ENCODE peak calls at places on chromosome 4, in six cellular contexts. B is uterus, H is sigmoid colon, Z is ovary, I is GM12878, Q is IMR-90. F is an unnamed sample.

GRCh38 chr4:6705638-6706037 is 4.0 kb downstream of the MRFAP1L1 start:
- DNase-seq in B (no peak), H (no peak), Z (no peak), I (no peak), Q (no peak), F (no peak)

GRCh38 chr4:113683143-113683542 is 78.4 kb downstream of the CAMK2D start:
- DNase-seq in B (no peak), H (no peak), Z (no peak), I (peak; percentile 88), Q (no peak), F (no peak)

GRCh38 chr4:153019906-153020305 is 83.8 kb downstream of the FHDC1 start:
- DNase-seq in B (no peak), H (no peak), Z (no peak), I (no peak), Q (no peak), F (no peak)

GRCh38 chr4:17584502-17585213 is 7.7 kb downstream of the LAP3 start:
- DNase-seq in B (no peak), H (no peak), Z (no peak), I (no peak), Q (no peak), F (no peak)

GRCh38 chr4:3657917-3658913 is 108.0 kb upstream of the ADRA2C start:
- DNase-seq in B (peak; percentile 74), H (no peak), Z (no peak), I (no peak), Q (peak; percentile 90), F (peak; percentile 51)

GRCh38 chr4:73006286-73006990 is 63.1 kb downstream of the COX18 start:
- DNase-seq in B (no peak), H (no peak), Z (no peak), I (no peak), Q (no peak), F (no peak)

GRCh38 chr4:1255699-1256098 is 6.8 kb upstream of the CTBP1 start:
- DNase-seq in B (no peak), H (no peak), Z (no peak), I (no peak), Q (no peak), F (no peak)

GRCh38 chr4:13654158-13654797 is 26.8 kb upstream of the BOD1L1 start:
- DNase-seq in B (peak; percentile 73), H (peak; percentile 86), Z (peak; percentile 66), I (no peak), Q (peak; percentile 68), F (peak; percentile 40)

GRCh38 chr4:169279111-169279510 is 8.4 kb upstream of the SH3RF1 start:
- DNase-seq in B (no peak), H (no peak), Z (no peak), I (no peak), Q (peak; percentile 75), F (no peak)

DNA sequence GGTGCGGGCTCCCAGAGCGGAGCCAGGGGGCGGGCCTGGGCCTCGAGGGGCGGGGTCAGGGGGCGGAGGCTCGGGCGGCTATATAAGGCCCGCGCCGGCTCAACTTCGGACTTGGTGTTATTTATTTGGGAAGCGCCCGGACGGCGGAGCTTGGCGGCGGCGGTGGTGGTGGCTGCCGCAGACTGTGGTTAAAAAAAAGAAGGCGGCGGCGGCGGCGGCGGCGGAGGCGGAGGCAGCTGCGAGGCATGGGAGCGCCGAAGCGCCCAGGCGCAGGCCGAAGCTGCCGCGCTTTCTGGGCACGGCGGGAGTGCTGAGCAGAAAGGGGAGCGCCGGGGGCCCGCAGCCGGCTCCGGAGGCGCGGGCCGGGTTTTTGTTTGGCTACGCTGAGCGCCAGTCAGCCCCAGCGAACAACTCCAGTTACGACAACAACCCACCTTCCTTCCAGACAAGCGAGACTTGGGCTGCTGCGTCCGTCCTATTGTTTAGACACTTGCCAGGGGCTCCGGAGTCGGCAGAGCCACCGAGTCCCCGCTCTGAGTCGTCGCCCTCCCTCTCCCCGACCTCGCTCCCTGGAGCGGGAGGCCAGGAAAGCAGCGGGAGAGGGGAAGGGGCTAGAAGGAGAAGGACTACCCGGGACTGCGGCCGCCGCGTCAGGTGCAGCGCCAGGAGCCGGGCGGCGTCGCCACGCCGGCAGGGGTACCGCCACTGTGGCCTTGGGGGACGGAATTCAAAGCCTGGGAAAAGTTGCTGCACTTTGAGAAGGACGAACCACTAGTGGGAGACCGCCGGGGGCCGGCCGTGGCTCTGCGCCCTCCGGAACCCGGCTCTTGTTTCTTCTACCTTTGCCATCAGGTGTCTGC is at the start of gene SLIT2:
- DNase-seq in B (peak; percentile 91), H (peak; percentile 95), Z (peak; percentile 84), I (no peak), Q (peak; percentile 68), F (peak; percentile 67)
- TF ChIP-seq POLR2A in B (peak; percentile 82), H (peak; percentile 67), Z (peak; percentile 66), I (no peak), Q (peak; percentile 93), F (peak; percentile 59)

GRCh38 chr4:40515398-40516293 is 114.0 kb downstream of the RBM47 start:
- DNase-seq in B (no peak), H (no peak), Z (no peak), I (peak; percentile 95), Q (no peak), F (peak; percentile 53)
- TF ChIP-seq POLR2A in B (no peak), H (peak; percentile 62), Z (no peak), I (no peak), Q (no peak), F (no peak)

GRCh38 chr4:173170210-173170778 is 1.7 kb downstream of the GALNT7 start:
- DNase-seq in B (no peak), H (no peak), Z (no peak), I (no peak), Q (no peak), F (no peak)

GRCh38 chr4:173168396-173169177 is at the start of gene GALNT7:
- DNase-seq in B (peak; percentile 68), H (peak; percentile 87), Z (peak; percentile 69), I (no peak), Q (peak; percentile 52), F (peak; percentile 60)

GRCh38 chr4:173169178-173169427 is 492 bp downstream of the GALNT7 start:
- DNase-seq in B (no peak), H (no peak), Z (no peak), I (no peak), Q (no peak), F (no peak)

GRCh38 chr4:173171098-173171497 is 2.5 kb downstream of the GALNT7 start:
- DNase-seq in B (no peak), H (no peak), Z (no peak), I (no peak), Q (peak; percentile 52), F (no peak)

DNA sequence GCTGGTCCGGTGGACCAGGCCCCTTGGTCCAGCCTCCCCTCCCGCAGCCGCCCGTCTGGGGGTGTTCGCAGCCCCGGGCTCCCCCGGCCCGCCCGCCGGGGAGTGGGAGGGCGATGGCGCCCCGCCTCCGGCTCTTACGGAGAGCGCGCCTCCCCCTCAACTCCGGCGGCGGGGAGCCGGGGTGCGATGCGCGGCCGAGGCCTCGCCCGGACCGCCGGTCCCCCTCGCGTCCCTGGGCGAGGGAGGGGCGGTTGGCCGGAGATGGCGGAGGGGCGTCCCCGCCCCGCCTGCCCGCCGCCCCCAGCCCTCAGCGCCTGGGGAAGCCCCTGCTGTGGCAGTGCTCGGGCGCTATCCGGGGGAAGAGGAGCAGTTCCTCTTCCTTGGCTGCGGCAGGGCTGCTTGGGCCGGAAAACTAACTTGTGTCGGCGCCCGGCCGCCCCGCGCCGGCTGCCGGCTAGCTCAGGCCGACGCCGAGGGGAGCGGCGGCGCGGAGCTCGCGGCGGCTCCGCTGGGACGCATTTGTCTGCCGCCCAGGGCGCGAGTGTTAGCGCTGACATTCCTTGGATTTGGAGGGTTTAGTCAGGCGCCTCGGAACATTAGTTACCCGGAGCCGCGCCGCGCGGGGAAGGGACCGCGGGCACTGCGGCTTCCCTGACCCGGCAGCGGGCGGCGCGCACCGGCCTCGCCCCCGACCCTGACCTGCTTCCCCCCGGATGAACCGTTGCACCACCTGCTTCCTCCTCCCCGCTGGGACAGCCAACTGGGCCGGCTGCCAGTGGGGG is 1.0 kb downstream of the GALNT7 start:
- DNase-seq in B (peak; percentile 67), H (peak; percentile 80), Z (peak; percentile 66), I (no peak), Q (peak; percentile 62), F (no peak)
- TF ChIP-seq POLR2A in B (peak; percentile 61), H (no peak), Z (peak; percentile 27), I (peak; percentile 71), Q (no peak), F (peak; percentile 38)

GRCh38 chr4:42626629-42627028 is 30.3 kb downstream of the ATP8A1 start:
- DNase-seq in B (no peak), H (no peak), Z (no peak), I (no peak), Q (no peak), F (no peak)

GRCh38 chr4:42625366-42625765 is 31.5 kb downstream of the ATP8A1 start:
- DNase-seq in B (no peak), H (no peak), Z (no peak), I (no peak), Q (no peak), F (no peak)

GRCh38 chr4:42628740-42629139 is 28.2 kb downstream of the ATP8A1 start:
- DNase-seq in B (no peak), H (no peak), Z (no peak), I (no peak), Q (no peak), F (no peak)

GRCh38 chr4:42630908-42631307 is 26.0 kb downstream of the ATP8A1 start:
- DNase-seq in B (no peak), H (no peak), Z (no peak), I (no peak), Q (no peak), F (no peak)

GRCh38 chr4:42627887-42628646 is 28.8 kb downstream of the ATP8A1 start:
- DNase-seq in B (peak; percentile 55), H (peak; percentile 67), Z (peak; percentile 64), I (peak; percentile 97), Q (no peak), F (no peak)
- TF ChIP-seq POLR2A in B (no peak), H (no peak), Z (no peak), I (peak; percentile 75), Q (no peak), F (no peak)

GRCh38 chr4:119138046-119138445 is 2.4 kb downstream of the MYOZ2 start:
- DNase-seq in B (no peak), H (no peak), Z (no peak), I (no peak), Q (peak; percentile 61), F (no peak)

GRCh38 chr4:119139316-119139715 is 3.7 kb downstream of the MYOZ2 start:
- DNase-seq in B (no peak), H (no peak), Z (no peak), I (no peak), Q (no peak), F (no peak)

GRCh38 chr4:119136541-119136940 is 909 bp downstream of the MYOZ2 start:
- DNase-seq in B (no peak), H (no peak), Z (no peak), I (no peak), Q (peak; percentile 17), F (no peak)

GRCh38 chr4:119132306-119132705 is 3.3 kb upstream of the MYOZ2 start:
- DNase-seq in B (no peak), H (no peak), Z (no peak), I (no peak), Q (peak; percentile 28), F (no peak)

DNA sequence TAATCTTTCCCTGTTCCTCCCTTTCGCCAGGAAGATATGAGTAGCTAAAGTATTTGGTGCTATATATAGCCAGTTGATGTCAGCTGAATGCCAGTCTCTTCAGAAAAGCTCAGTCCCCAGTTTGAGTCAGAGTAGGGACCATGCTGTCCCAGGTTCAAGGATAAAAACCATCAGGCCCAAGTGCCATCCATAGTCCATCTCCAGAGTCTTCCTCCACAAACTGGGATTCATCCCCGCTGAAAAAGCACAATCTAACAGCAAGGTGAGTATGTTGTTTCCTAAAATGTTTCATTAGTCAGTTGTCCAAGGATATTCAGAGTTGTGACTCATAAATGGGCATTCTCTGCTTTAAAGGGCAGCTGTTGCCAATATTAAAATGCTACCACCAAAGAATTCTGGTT is at the start of gene MYOZ2:
- DNase-seq in B (no peak), H (no peak), Z (no peak), I (no peak), Q (peak; percentile 23), F (no peak)
- TF ChIP-seq POLR2A in B (no peak), H (no peak), Z (no peak), I (no peak), Q (no peak), F (no peak)

GRCh38 chr4:8188743-8189550 is 10.1 kb upstream of the SH3TC1 start:
- DNase-seq in B (no peak), H (no peak), Z (no peak), I (no peak), Q (no peak), F (no peak)
- TF ChIP-seq POLR2A in B (no peak), H (no peak), Z (no peak), I (no peak), Q (no peak), F (no peak)